ENCODE peak calls at places on chromosomes 6 and 20, in five cellular contexts. One of them, this sample, is unnamed.

GRCh38 chr20:59074456-59074855 is 31.9 kb upstream of the PRELID3B start:
- DNase-seq in IMR-90: peak; percentile 79
- DNase-seq in K562: no peak
- DNase-seq in GM12878: no peak
- DNase-seq in HepG2: no peak
- DNase-seq in this sample: no peak

GRCh38 chr6:75278474-75279077 is 6.0 kb downstream of the TMEM30A start:
- DNase-seq in IMR-90: no peak
- DNase-seq in HepG2: no peak
- DNase-seq in K562: no peak
- DNase-seq in GM12878: no peak
- DNase-seq in this sample: no peak

GRCh38 chr6:149864578-149865535 is 698 bp upstream of the LRP11 start:
- DNase-seq in GM12878: no peak
- DNase-seq in HepG2: peak; percentile 75
- DNase-seq in K562: peak; percentile 70
- DNase-seq in IMR-90: peak; percentile 77
- DNase-seq in this sample: peak; percentile 71

GRCh38 chr6:32980488-32981038 is 12.2 kb downstream of the BRD2 start:
- DNase-seq in GM12878: no peak
- DNase-seq in IMR-90: no peak
- DNase-seq in HepG2: no peak
- DNase-seq in K562: peak; percentile 50
- DNase-seq in this sample: no peak

GRCh38 chr20:42549496-42549895 is 640.2 kb downstream of the PTPRT start:
- DNase-seq in K562: no peak
- DNase-seq in HepG2: no peak
- DNase-seq in GM12878: no peak
- DNase-seq in IMR-90: no peak
- DNase-seq in this sample: no peak

GRCh38 chr6:3456794-3457709 is at the start of gene SLC22A23:
- DNase-seq in K562: peak; percentile 98
- DNase-seq in GM12878: no peak
- DNase-seq in IMR-90: no peak
- DNase-seq in HepG2: peak; percentile 56
- DNase-seq in this sample: peak; percentile 93

GRCh38 chr20:1150218-1150617 is 31.8 kb downstream of the PSMF1 start:
- DNase-seq in IMR-90: peak; percentile 31
- DNase-seq in HepG2: peak; percentile 69
- DNase-seq in GM12878: no peak
- DNase-seq in K562: no peak
- DNase-seq in this sample: no peak

GRCh38 chr6:9399916-9400315 is 964.6 kb upstream of the SLC35B3 start:
- DNase-seq in HepG2: peak; percentile 29
- DNase-seq in GM12878: no peak
- DNase-seq in IMR-90: peak; percentile 69
- DNase-seq in K562: no peak
- DNase-seq in this sample: no peak

GRCh38 chr20:57656252-57656820 is 36.1 kb upstream of the ZBP1 start:
- DNase-seq in GM12878: no peak
- DNase-seq in IMR-90: no peak
- DNase-seq in HepG2: no peak
- DNase-seq in K562: no peak
- DNase-seq in this sample: peak; percentile 11

GRCh38 chr6:42877695-42878094 is 1.7 kb upstream of the RPL7L1 start:
- DNase-seq in HepG2: peak; percentile 81
- DNase-seq in GM12878: no peak
- DNase-seq in IMR-90: no peak
- DNase-seq in K562: no peak
- DNase-seq in this sample: no peak

GRCh38 chr6:116556065-116556464 is 2.5 kb downstream of the CALHM4 start:
- DNase-seq in HepG2: no peak
- DNase-seq in GM12878: no peak
- DNase-seq in IMR-90: peak; percentile 83
- DNase-seq in K562: no peak
- DNase-seq in this sample: no peak

GRCh38 chr6:116561377-116562018 is 7.9 kb downstream of the CALHM4 start:
- DNase-seq in HepG2: peak; percentile 70
- DNase-seq in K562: peak; percentile 64
- DNase-seq in GM12878: no peak
- DNase-seq in IMR-90: peak; percentile 75
- DNase-seq in this sample: peak; percentile 70

GRCh38 chr6:116560130-116560529 is 6.6 kb downstream of the CALHM4 start:
- DNase-seq in IMR-90: no peak
- DNase-seq in HepG2: no peak
- DNase-seq in GM12878: no peak
- DNase-seq in K562: no peak
- DNase-seq in this sample: no peak

GRCh38 chr6:116556814-116557403 is 3.4 kb downstream of the CALHM4 start:
- DNase-seq in IMR-90: no peak
- DNase-seq in HepG2: no peak
- DNase-seq in K562: no peak
- DNase-seq in GM12878: no peak
- DNase-seq in this sample: no peak

DNA sequence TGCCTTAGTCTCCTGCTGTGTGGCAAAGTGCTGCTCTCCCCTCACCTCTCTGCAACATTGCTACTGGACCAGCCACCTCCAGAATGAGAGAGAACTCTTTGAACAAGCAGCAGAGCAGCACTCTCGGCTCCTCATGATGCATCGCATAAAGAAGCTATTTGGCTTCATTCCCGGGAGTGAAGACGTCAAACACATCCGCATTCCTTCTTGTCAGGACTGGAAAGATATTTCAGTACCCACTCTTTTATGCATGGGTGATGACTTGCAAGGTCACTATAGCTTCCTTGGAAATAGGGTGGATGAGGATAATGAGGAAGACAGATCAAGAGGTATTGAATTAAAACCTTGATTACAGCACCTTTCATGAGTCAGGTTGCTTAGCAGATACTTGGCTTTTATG is 4.3 kb downstream of the CALHM4 start:
- DNase-seq in IMR-90: peak; percentile 98
- DNase-seq in K562: no peak
- DNase-seq in GM12878: no peak
- DNase-seq in HepG2: peak; percentile 22
- DNase-seq in this sample: no peak
- TF ChIP-seq MXI1 in IMR-90: no peak
- TF ChIP-seq MXI1 in K562: no peak
- TF ChIP-seq MXI1 in GM12878: no peak
- TF ChIP-seq MXI1 in HepG2: no peak
- TF ChIP-seq MXI1 in this sample: no peak

GRCh38 chr20:4836473-4836872 is 114.8 kb downstream of the PRND start:
- DNase-seq in IMR-90: no peak
- DNase-seq in K562: no peak
- DNase-seq in HepG2: no peak
- DNase-seq in GM12878: no peak
- DNase-seq in this sample: no peak
- TF ChIP-seq SMC3 in IMR-90: no peak
- TF ChIP-seq SMC3 in K562: no peak
- TF ChIP-seq SMC3 in HepG2: no peak
- TF ChIP-seq SMC3 in GM12878: no peak
- TF ChIP-seq SMC3 in this sample: no peak

GRCh38 chr6:163818719-163819118 is 404.2 kb downstream of the QKI start:
- DNase-seq in GM12878: no peak
- DNase-seq in HepG2: no peak
- DNase-seq in IMR-90: no peak
- DNase-seq in K562: no peak
- DNase-seq in this sample: no peak
- TF ChIP-seq MXI1 in GM12878: no peak
- TF ChIP-seq MXI1 in HepG2: no peak
- TF ChIP-seq MXI1 in IMR-90: no peak
- TF ChIP-seq MXI1 in K562: no peak
- TF ChIP-seq MXI1 in this sample: no peak

DNA sequence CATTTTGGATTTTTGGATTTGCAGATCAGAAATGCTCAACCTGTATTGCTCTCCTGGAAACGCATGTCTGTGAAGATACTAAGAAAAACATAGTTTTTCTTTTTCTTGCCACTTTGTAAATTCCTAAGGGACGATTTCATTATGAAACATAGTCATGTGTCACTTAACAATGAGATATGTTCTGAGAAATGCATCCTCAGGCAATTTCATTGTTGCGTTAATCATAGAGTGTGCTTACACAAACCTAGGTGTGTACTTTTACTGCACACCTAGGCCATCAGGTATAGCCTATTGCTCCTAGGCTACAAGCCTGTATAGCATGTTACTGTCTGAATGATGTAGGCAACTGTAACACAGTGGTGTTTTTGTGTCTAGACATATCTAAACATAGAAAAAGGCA is 13.4 kb upstream of the THEMIS start:
- DNase-seq in K562: no peak
- DNase-seq in HepG2: no peak
- DNase-seq in GM12878: no peak
- DNase-seq in IMR-90: no peak
- DNase-seq in this sample: no peak
- TF ChIP-seq SMC3 in K562: no peak
- TF ChIP-seq SMC3 in HepG2: no peak
- TF ChIP-seq SMC3 in GM12878: no peak
- TF ChIP-seq SMC3 in IMR-90: no peak
- TF ChIP-seq SMC3 in this sample: no peak

GRCh38 chr20:18057106-18057993 is at the start of gene OVOL2:
- DNase-seq in IMR-90: no peak
- DNase-seq in GM12878: no peak
- DNase-seq in K562: peak; percentile 18
- DNase-seq in HepG2: no peak
- DNase-seq in this sample: peak; percentile 52
- TF ChIP-seq MXI1 in IMR-90: no peak
- TF ChIP-seq MXI1 in GM12878: no peak
- TF ChIP-seq MXI1 in K562: no peak
- TF ChIP-seq MXI1 in HepG2: no peak
- TF ChIP-seq MXI1 in this sample: no peak

GRCh38 chr20:5996765-5997164 is 46.3 kb downstream of the MCM8 start:
- DNase-seq in K562: no peak
- DNase-seq in HepG2: no peak
- DNase-seq in IMR-90: no peak
- DNase-seq in GM12878: peak; percentile 40
- DNase-seq in this sample: no peak
- TF ChIP-seq SMC3 in K562: no peak
- TF ChIP-seq SMC3 in HepG2: no peak
- TF ChIP-seq SMC3 in IMR-90: no peak
- TF ChIP-seq SMC3 in GM12878: no peak
- TF ChIP-seq SMC3 in this sample: no peak

DNA sequence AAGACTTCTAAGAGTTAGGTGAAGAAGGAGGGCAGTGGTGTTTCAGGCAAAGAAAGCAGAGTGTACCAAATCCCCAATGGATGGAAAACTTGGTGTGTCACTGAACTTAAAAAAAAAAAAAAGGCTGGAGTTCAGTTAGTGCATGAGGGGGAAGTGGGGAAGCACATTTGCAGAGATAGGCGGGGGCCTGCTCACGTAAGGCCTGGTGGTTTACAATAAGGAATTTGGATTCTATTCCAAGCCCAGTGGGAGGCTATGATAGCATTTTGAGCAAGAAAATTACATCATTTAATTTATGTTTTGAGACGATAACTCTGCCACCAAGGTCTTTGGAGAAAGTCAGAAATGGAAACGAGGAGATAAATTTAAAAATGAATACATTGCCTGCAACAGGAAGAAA is 225.5 kb downstream of the EYA4 start:
- DNase-seq in IMR-90: peak; percentile 49
- DNase-seq in K562: no peak
- DNase-seq in HepG2: no peak
- DNase-seq in GM12878: no peak
- DNase-seq in this sample: no peak
- TF ChIP-seq MXI1 in IMR-90: no peak
- TF ChIP-seq MXI1 in K562: no peak
- TF ChIP-seq MXI1 in HepG2: no peak
- TF ChIP-seq MXI1 in GM12878: no peak
- TF ChIP-seq MXI1 in this sample: no peak

GRCh38 chr6:47308674-47309325 is 905 bp downstream of the TNFRSF21 start:
- DNase-seq in HepG2: no peak
- DNase-seq in IMR-90: peak; percentile 19
- DNase-seq in K562: peak; percentile 29
- DNase-seq in GM12878: no peak
- DNase-seq in this sample: peak; percentile 71
- TF ChIP-seq SMC3 in HepG2: no peak
- TF ChIP-seq SMC3 in IMR-90: no peak
- TF ChIP-seq SMC3 in K562: no peak
- TF ChIP-seq SMC3 in GM12878: no peak
- TF ChIP-seq SMC3 in this sample: no peak

This sample was measured in SK-N-SH.